ENCODE peak calls at places on chromosomes 13 and 19, in six cellular contexts. L, B, C, P, X and G are unnamed samples.

GRCh38 chr13:20525601-20526544 is at the start of gene CRYL1:
- DNase-seq in P (peak; percentile 84), L (peak; percentile 69), C (peak; percentile 49), X (peak; percentile 88), B (no peak), G (peak; percentile 63)

GRCh38 chr19:29439021-29439420 is 86.8 kb upstream of the VSTM2B start:
- DNase-seq in X (no peak), B (no peak), L (no peak), P (no peak), C (no peak), G (no peak)

GRCh38 chr19:1862424-1863307 is 713 bp downstream of the KLF16 start:
- DNase-seq in C (no peak), P (peak; percentile 68), L (no peak), B (peak; percentile 58), X (no peak), G (peak; percentile 54)

GRCh38 chr19:33724723-33725060 is 72.0 kb upstream of the KCTD15 start:
- DNase-seq in L (no peak), B (no peak), C (no peak), P (no peak), X (no peak), G (no peak)

GRCh38 chr19:6719992-6720368 is 470 bp downstream of the C3 start:
- DNase-seq in L (no peak), B (no peak), P (no peak), X (no peak), C (no peak), G (no peak)

GRCh38 chr19:42474743-42475142 is 32.0 kb upstream of the CXCL17 start:
- DNase-seq in L (no peak), B (no peak), P (no peak), X (no peak), C (no peak), G (no peak)

GRCh38 chr19:45645631-45646344 is 6.6 kb upstream of the EML2 start:
- DNase-seq in X (peak; percentile 77), P (peak; percentile 94), B (peak; percentile 94), L (peak; percentile 60), C (peak; percentile 74), G (peak; percentile 70)

GRCh38 chr13:43113603-43114002 is 90.2 kb downstream of the DNAJC15 start:
- DNase-seq in C (no peak), P (no peak), X (no peak), B (no peak), L (no peak), G (no peak)

GRCh38 chr13:43268632-43269031 is 245.2 kb downstream of the DNAJC15 start:
- DNase-seq in C (no peak), L (no peak), X (no peak), B (no peak), P (no peak), G (no peak)

GRCh38 chr13:108227651-108228272 is 9.6 kb downstream of the ABHD13 start:
- DNase-seq in P (peak; percentile 47), X (no peak), B (peak; percentile 29), L (no peak), C (no peak), G (no peak)

GRCh38 chr13:51882570-51883225 is 20.9 kb downstream of the CCDC70 start:
- DNase-seq in X (no peak), B (no peak), C (no peak), P (no peak), L (no peak), G (no peak)

GRCh38 chr19:13026478-13026999 is 31.3 kb downstream of the NFIX start:
- DNase-seq in C (no peak), X (peak; percentile 71), P (no peak), L (no peak), B (no peak), G (no peak)

GRCh38 chr13:36706755-36707154 is 32.9 kb downstream of the SERTM1 start:
- DNase-seq in C (no peak), L (no peak), P (no peak), B (no peak), X (no peak), G (no peak)

GRCh38 chr19:55113570-55114039 is 3.8 kb downstream of the PPP1R12C start:
- DNase-seq in P (no peak), X (peak; percentile 97), B (peak; percentile 60), L (no peak), C (no peak), G (no peak)

GRCh38 chr13:42280537-42280936 is 8.6 kb downstream of the AKAP11 start:
- DNase-seq in L (no peak), C (no peak), P (no peak), B (no peak), X (no peak), G (no peak)

GRCh38 chr19:49858591-49858985 is 7.6 kb downstream of the PTOV1 start:
- DNase-seq in L (no peak), B (no peak), C (no peak), P (no peak), X (no peak), G (no peak)

GRCh38 chr13:42545842-42546241 is 28.1 kb upstream of the TNFSF11 start:
- DNase-seq in L (no peak), X (no peak), C (no peak), P (no peak), B (no peak), G (no peak)

GRCh38 chr19:44626067-44626624 is 12.8 kb downstream of the IGSF23 start:
- DNase-seq in C (peak; percentile 98), X (no peak), P (no peak), B (no peak), L (no peak), G (no peak)

GRCh38 chr13:60957816-60958215 is 457.8 kb downstream of the PCDH20 start:
- DNase-seq in X (no peak), P (no peak), C (no peak), L (no peak), B (no peak), G (no peak)

GRCh38 chr19:33811246-33811645 is 14.6 kb downstream of the KCTD15 start:
- DNase-seq in C (no peak), L (no peak), X (peak; percentile 59), P (no peak), B (no peak), G (no peak)

GRCh38 chr19:16235811-16236710 is 38.4 kb downstream of the AP1M1 start:
- DNase-seq in C (no peak), X (peak; percentile 62), P (no peak), L (no peak), B (no peak), G (no peak)

GRCh38 chr13:99803141-99803540 is 168.4 kb downstream of the ZIC5 start:
- DNase-seq in L (no peak), X (no peak), B (no peak), C (no peak), P (no peak), G (no peak)

GRCh38 chr13:37306778-37307544 is 201.5 kb upstream of the CSNK1A1L start:
- DNase-seq in P (no peak), C (no peak), X (no peak), B (no peak), L (no peak), G (no peak)

GRCh38 chr19:55585658-55586339 is 5.2 kb upstream of the ZNF579 start:
- DNase-seq in P (peak; percentile 27), L (no peak), X (peak; percentile 78), C (no peak), B (peak; percentile 43), G (no peak)

GRCh38 chr19:1026189-1027019 is at the start of gene CNN2:
- DNase-seq in C (no peak), L (peak; percentile 55), X (peak; percentile 92), P (peak; percentile 74), B (peak; percentile 76), G (peak; percentile 69)

GRCh38 chr13:28356506-28357064 is 138.3 kb downstream of the FLT1 start:
- DNase-seq in X (no peak), P (no peak), B (no peak), L (no peak), C (no peak), G (no peak)

GRCh38 chr13:92781965-92782364 is 444.6 kb upstream of the GPC6 start:
- DNase-seq in P (no peak), L (no peak), C (no peak), B (no peak), X (no peak), G (no peak)

GRCh38 chr13:109694972-109695371 is 91.4 kb downstream of the IRS2 start:
- DNase-seq in C (peak; percentile 37), P (peak; percentile 16), B (no peak), X (no peak), L (no peak), G (no peak)

GRCh38 chr13:48263196-48263595 is 30.2 kb downstream of the ITM2B start:
- DNase-seq in P (no peak), B (no peak), L (no peak), X (no peak), C (no peak), G (no peak)

GRCh38 chr13:29730253-29730652 is 120.2 kb downstream of the UBL3 start:
- DNase-seq in B (no peak), X (no peak), L (no peak), P (no peak), C (no peak), G (no peak)